ENCODE peak calls at places on chromosome 11, in six cellular contexts. E, A, M, L, I and B are unnamed samples.

GRCh38 chr11:130315354-130315970 is 745 bp upstream of the ZBTB44 start:
- DNase-seq in E (no peak), A (no peak), M (no peak), L (peak; percentile 18), I (no peak), B (peak; percentile 29)

GRCh38 chr11:131064373-131064991 is 148.2 kb upstream of the SNX19 start:
- DNase-seq in E (peak; percentile 70), A (peak; percentile 48), M (peak; percentile 52), L (peak; percentile 25), I (peak; percentile 34), B (peak; percentile 48)

GRCh38 chr11:128653828-128654231 is 40.0 kb upstream of the FLI1 start:
- DNase-seq in E (peak; percentile 29), A (peak; percentile 78), M (peak; percentile 84), L (peak; percentile 46), I (peak; percentile 75), B (peak; percentile 70)

GRCh38 chr11:114027941-114028340 is 31.6 kb upstream of the ZBTB16 start:
- DNase-seq in E (peak; percentile 37), A (no peak), M (no peak), L (no peak), I (no peak), B (no peak)

GRCh38 chr11:416757-417621 is 2.2 kb upstream of the SIGIRR start:
- DNase-seq in E (peak; percentile 39), A (no peak), M (no peak), L (peak; percentile 66), I (no peak), B (peak; percentile 70)

GRCh38 chr11:81342956-81343355 is 1390.7 kb downstream of the FAM181B start:
- DNase-seq in E (no peak), A (no peak), M (no peak), L (no peak), I (no peak), B (no peak)

GRCh38 chr11:2156416-2157182 is 4.4 kb downstream of the INS start:
- DNase-seq in E (peak; percentile 61), A (no peak), M (peak; percentile 62), L (peak; percentile 65), I (peak; percentile 45), B (peak; percentile 65)

GRCh38 chr11:68028802-68029475 is 1.5 kb upstream of the NDUFS8 start:
- DNase-seq in E (peak; percentile 40), A (no peak), M (no peak), L (no peak), I (no peak), B (no peak)

GRCh38 chr11:662689-663274 is 25.7 kb downstream of the DRD4 start:
- DNase-seq in E (peak; percentile 74), A (peak; percentile 17), M (peak; percentile 60), L (peak; percentile 59), I (peak; percentile 28), B (peak; percentile 59)

GRCh38 chr11:12182650-12183511 is 72.5 kb downstream of the MICAL2 start:
- DNase-seq in E (peak; percentile 97), A (peak; percentile 96), M (peak; percentile 97), L (peak; percentile 61), I (peak; percentile 97), B (peak; percentile 71)

GRCh38 chr11:120546312-120547205 is 35.0 kb downstream of the GRIK4 start:
- DNase-seq in E (peak; percentile 94), A (peak; percentile 89), M (peak; percentile 94), L (no peak), I (peak; percentile 95), B (peak; percentile 67)

GRCh38 chr11:118884613-118885274 is 1.1 kb downstream of the CXCR5 start:
- DNase-seq in E (no peak), A (no peak), M (no peak), L (no peak), I (no peak), B (no peak)

GRCh38 chr11:118882489-118882888 is 1.2 kb upstream of the CXCR5 start:
- DNase-seq in E (no peak), A (no peak), M (no peak), L (no peak), I (no peak), B (no peak)

GRCh38 chr11:118883004-118883367 is 706 bp upstream of the CXCR5 start:
- DNase-seq in E (no peak), A (no peak), M (no peak), L (no peak), I (no peak), B (no peak)

GRCh38 chr11:118885319-118885718 is 1.6 kb downstream of the CXCR5 start:
- DNase-seq in E (no peak), A (no peak), M (no peak), L (no peak), I (no peak), B (no peak)

DNA sequence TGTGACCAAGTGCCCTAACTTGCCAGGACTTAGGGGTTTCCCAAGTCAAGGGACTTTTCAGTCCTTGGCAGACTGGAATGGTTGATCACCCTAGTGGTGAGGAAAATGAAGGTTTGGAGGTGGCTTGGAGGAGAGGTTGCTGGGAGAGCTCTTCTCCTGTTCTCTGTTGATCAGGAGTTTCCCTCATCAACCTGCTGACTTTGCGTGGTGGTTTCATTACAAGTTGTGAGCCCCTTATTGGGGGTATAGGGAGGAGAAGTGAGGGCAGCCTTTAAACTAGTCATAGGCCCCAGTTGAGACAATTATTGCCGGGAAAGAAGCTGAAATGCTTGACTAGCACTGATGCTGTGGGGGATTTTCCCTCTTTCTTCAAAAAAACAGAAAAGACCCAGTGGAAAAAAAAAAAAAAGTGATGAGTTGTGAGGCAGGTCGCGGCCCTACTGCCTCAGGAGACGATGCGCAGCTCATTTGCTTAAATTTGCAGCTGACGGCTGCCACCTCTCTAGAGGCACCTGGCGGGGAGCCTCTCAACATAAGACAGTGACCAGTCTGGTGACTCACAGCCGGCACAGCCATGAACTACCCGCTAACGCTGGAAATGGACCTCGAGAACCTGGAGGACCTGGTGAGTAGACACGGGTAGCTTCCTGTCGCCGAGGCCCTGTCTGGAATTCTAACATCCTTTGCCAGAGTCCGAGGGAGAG is at the start of gene CXCR5:
- DNase-seq in E (no peak), A (no peak), M (peak; percentile 26), L (no peak), I (no peak), B (no peak)
- TF ChIP-seq CTCF in E (no peak), A (no peak), M (peak; percentile 32), L (no peak), I (peak; percentile 25), B (no peak)

DNA sequence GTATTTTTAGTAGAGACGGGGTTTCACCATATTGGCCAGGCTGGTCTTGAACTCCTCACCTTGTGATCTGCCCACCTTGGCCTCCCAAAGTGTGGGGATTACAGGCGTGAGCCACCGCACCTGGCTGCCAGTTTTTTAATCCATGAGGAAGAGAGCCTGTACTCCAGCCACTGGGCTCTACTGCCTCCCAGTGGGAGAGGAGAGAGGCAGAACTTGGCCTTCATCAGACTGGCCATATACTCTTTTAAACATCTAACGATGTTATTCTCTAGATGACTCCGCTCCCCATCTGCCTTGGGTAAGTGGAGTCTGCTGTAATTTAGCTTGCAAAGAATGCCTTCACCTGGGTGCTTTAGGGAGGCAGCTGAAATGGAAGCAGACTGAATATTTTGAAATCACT is 34.6 kb downstream of the SLC6A5 start:
- DNase-seq in E (no peak), A (no peak), M (no peak), L (no peak), I (no peak), B (no peak)
- TF ChIP-seq CTCF in E (peak; percentile 43), A (peak; percentile 33), M (no peak), L (peak; percentile 10), I (no peak), B (no peak)

DNA sequence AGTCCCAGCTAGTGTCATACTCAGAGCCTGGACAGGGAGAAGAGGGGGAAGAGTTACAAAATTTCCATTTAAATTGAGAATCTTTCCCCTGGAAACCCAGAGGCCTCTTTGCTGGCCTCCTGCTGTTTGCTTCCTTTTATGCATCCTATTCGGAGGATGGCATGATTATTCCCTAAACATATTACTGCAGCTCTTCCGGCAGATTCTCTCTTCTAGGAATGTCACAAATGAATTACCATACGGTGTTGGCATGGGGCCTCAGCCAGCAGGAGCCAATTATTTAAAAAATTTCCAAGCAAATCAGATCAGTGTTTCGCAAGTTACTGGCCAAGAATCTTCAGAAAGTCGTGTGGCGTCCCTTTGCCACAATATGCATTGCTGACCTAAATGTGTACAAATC is 326.7 kb upstream of the NCAM1 start:
- DNase-seq in E (no peak), A (no peak), M (no peak), L (no peak), I (no peak), B (no peak)
- TF ChIP-seq CTCF in E (no peak), A (no peak), M (no peak), L (no peak), I (no peak), B (no peak)

DNA sequence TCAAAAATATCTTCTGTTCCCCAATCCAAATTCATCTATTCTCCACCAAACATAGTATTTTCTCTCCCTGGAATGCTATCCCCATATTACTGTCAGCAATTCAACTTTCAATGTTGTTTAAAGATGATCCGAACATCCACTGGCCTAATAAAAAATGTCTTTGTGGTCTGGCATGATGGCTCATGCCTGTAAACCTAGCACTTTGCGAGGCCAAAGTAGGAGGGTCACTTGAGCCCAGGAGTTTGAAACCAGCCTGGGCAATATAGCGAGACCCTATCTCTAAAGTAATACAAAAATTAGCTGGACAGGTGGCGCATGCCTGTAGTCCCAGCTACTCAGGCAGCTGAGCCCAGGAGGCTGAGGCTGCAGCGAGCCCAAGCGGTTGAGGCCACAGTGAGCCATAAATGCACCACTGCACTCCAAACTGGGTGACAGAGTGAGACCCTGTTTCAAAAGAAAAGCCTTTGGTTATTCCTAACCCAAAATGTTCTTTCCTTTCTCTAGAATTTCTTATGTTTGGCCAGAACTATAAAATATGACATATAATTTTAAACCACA is 29.8 kb downstream of the SIK3 start:
- DNase-seq in E (no peak), A (no peak), M (no peak), L (no peak), I (no peak), B (no peak)
- TF ChIP-seq CTCF in E (no peak), A (no peak), M (no peak), L (no peak), I (no peak), B (no peak)

DNA sequence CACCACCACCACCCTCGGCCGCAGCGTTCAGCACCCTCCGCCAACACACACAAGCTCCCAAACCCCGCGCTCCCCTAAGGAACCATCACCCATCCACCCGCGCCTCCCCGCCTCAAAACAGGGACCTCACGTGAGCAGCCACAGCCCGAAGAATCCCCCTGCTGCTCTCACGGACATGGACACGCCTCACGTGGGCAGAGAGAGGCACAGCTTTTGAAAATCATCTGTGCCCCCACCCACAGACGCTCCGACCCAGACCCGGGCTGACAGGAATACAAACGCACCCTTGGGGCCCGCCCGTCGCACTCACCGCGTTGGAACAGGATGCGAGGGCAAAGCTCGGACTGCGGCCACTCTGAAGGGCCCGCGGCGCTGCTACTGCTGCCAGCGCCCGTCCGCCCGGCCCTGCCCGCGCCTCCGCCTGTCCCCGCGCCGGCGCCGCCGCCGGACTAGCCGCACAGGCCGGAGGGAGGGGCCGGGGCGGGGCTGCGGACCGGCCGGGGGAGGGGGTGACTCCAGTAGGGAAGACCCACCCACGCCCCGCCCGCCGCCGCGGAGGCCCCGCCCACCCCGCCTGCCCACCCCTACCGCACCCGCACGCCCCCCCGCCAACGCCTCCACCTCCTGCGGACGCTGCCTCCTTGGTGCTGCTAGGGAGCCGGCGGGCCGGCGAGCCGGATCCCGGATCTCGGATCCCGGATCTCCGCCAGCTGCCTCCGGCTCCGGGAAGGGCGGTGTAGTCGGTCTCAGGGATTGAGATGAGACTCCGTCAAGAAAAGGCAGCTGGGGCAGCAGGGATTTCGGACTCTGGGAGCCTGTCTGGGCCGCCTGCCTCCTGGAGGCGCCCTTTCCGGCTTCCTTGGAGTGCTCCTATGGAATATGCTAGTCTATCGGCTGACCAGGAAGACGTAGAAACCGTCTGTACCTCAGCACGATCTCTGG is at the start of gene TRIM3:
- DNase-seq in E (peak; percentile 94), A (peak; percentile 81), M (peak; percentile 85), L (peak; percentile 96), I (peak; percentile 78), B (peak; percentile 96)
- TF ChIP-seq CTCF in E (peak; percentile 27), A (peak; percentile 58), M (peak; percentile 62), L (no peak), I (peak; percentile 53), B (no peak)